ENCODE peak calls at places on chromosomes 5 and 9, in ten cellular contexts. M, T, G, I, B, W, Q, S, D and U are unnamed samples.

GRCh38 chr9:12965303-12965702 is 190.5 kb downstream of the LURAP1L start:
- DNase-seq in M (no peak), T (no peak), G (no peak), I (no peak), B (no peak), W (no peak), Q (no peak), S (no peak), D (no peak), U (no peak)

GRCh38 chr5:1110260-1110929 is 1.5 kb downstream of the SLC12A7 start:
- DNase-seq in M (no peak), T (no peak), G (no peak), I (peak), B (no peak), W (no peak), Q (no peak), S (no peak), D (no peak), U (no peak)

GRCh38 chr9:132169672-132170392 is 8.0 kb downstream of the NTNG2 start:
- DNase-seq in M (peak), T (no peak), G (peak), I (peak), B (peak), W (peak), Q (peak), S (no peak), D (peak), U (no peak)

GRCh38 chr5:7837401-7837800 is 13.5 kb downstream of the CFAP90 start:
- DNase-seq in M (no peak), T (no peak), G (no peak), I (no peak), B (no peak), W (no peak), Q (no peak), S (no peak), D (no peak), U (no peak)

GRCh38 chr9:27714388-27714787 is 141.1 kb upstream of the C9orf72 start:
- DNase-seq in M (no peak), T (no peak), G (peak), I (no peak), B (no peak), W (no peak), Q (no peak), S (no peak), D (no peak), U (no peak)

GRCh38 chr5:179343021-179343781 is 2.1 kb downstream of the ADAMTS2 start:
- DNase-seq in M (no peak), T (no peak), G (no peak), I (no peak), B (no peak), W (no peak), Q (no peak), S (no peak), D (no peak), U (no peak)

GRCh38 chr9:134284273-134284672 is 42.0 kb upstream of the RXRA start:
- DNase-seq in M (peak), T (no peak), G (no peak), I (peak), B (no peak), W (no peak), Q (no peak), S (no peak), D (no peak), U (no peak)

GRCh38 chr5:37838152-37838932 is 1.5 kb downstream of the GDNF start:
- DNase-seq in M (peak), T (no peak), G (no peak), I (no peak), B (no peak), W (no peak), Q (peak), S (no peak), D (peak), U (no peak)

GRCh38 chr5:63341442-63341841 is 620.8 kb downstream of the HTR1A start:
- DNase-seq in M (no peak), T (no peak), G (no peak), I (no peak), B (no peak), W (no peak), Q (no peak), S (no peak), D (no peak), U (no peak)

GRCh38 chr5:172334196-172334595 is 50.6 kb upstream of the UBTD2 start:
- DNase-seq in M (no peak), T (no peak), G (no peak), I (no peak), B (no peak), W (peak), Q (no peak), S (no peak), D (no peak), U (no peak)

GRCh38 chr5:173885481-173886010 is 2.6 kb upstream of the CPEB4 start:
- DNase-seq in M (no peak), T (no peak), G (no peak), I (peak), B (no peak), W (peak), Q (no peak), S (no peak), D (peak), U (no peak)

DNA sequence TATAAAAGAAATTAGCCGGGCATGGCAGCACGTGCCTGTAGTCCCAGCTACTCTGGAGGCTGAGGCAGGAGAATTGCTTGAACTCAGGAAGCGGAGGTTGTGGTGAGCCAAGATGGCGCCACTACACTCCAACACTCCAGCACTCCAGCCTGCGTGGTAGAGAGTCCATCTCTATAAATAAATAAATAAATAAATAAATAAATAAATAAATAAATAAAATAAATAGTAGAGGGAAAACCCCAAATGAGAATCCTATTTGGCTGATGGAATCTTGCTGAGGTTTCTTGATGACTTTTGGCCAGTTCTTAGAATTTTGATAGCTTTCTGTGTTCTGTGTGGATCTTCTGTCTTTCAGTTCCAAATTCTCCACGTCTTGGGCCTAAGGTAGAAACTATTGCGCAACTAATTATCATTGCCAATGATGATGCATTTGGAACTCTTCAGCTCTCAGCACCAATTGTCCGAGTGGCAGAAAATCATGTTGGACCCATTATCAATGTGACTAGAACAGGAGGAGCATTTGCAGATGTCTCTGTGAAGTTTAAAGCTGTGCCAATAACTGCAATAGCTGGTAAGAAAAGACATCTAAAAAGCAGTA is 126.9 kb downstream of the ADGRV1 start:
- DNase-seq in M (no peak), T (no peak), G (no peak), I (no peak), B (no peak), W (no peak), Q (no peak), S (no peak), D (no peak), U (no peak)
- TF ChIP-seq CTCF in M (no peak), T (no peak), G (no peak), I (no peak), B (no peak), W (no peak), Q (no peak), S (no peak), D (no peak), U (no peak)

GRCh38 chr9:20312732-20313131 is 309.6 kb downstream of the MLLT3 start:
- DNase-seq in M (no peak), T (no peak), G (peak), I (no peak), B (no peak), W (no peak), Q (no peak), S (no peak), D (no peak), U (no peak)

GRCh38 chr9:20317701-20318100 is 304.6 kb downstream of the MLLT3 start:
- DNase-seq in M (no peak), T (no peak), G (no peak), I (no peak), B (no peak), W (no peak), Q (no peak), S (peak), D (no peak), U (no peak)

GRCh38 chr9:20315672-20316071 is 306.6 kb downstream of the MLLT3 start:
- DNase-seq in M (no peak), T (no peak), G (peak), I (no peak), B (no peak), W (no peak), Q (no peak), S (no peak), D (peak), U (no peak)

GRCh38 chr9:20316372-20316771 is 305.9 kb downstream of the MLLT3 start:
- DNase-seq in M (no peak), T (no peak), G (no peak), I (no peak), B (no peak), W (no peak), Q (no peak), S (peak), D (no peak), U (no peak)

GRCh38 chr9:20314981-20315380 is 307.3 kb downstream of the MLLT3 start:
- DNase-seq in M (no peak), T (no peak), G (no peak), I (no peak), B (no peak), W (no peak), Q (no peak), S (peak), D (no peak), U (no peak)
- TF ChIP-seq CTCF in M (no peak), T (no peak), G (no peak), I (no peak), B (no peak), W (no peak), Q (no peak), S (no peak), D (no peak), U (no peak)

GRCh38 chr9:35754264-35754663 is at the start of gene MSMP:
- DNase-seq in M (no peak), T (no peak), G (no peak), I (no peak), B (no peak), W (no peak), Q (no peak), S (no peak), D (no peak), U (no peak)

GRCh38 chr9:35757527-35758275 is 3.6 kb upstream of the MSMP start:
- DNase-seq in M (no peak), T (no peak), G (peak), I (no peak), B (no peak), W (no peak), Q (no peak), S (no peak), D (no peak), U (no peak)

GRCh38 chr9:35756743-35757526 is 2.9 kb upstream of the MSMP start:
- DNase-seq in M (peak), T (no peak), G (no peak), I (peak), B (peak), W (peak), Q (peak), S (no peak), D (peak), U (no peak)

GRCh38 chr9:35755071-35755470 is 995 bp upstream of the MSMP start:
- DNase-seq in M (no peak), T (no peak), G (no peak), I (no peak), B (no peak), W (no peak), Q (no peak), S (no peak), D (no peak), U (no peak)

GRCh38 chr9:35756275-35756742 is 2.2 kb upstream of the MSMP start:
- DNase-seq in M (peak), T (no peak), G (peak), I (peak), B (no peak), W (no peak), Q (peak), S (no peak), D (peak), U (no peak)
- TF ChIP-seq CTCF in M (peak), T (peak), G (peak), I (no peak), B (peak), W (peak), Q (peak), S (peak), D (peak), U (peak)

GRCh38 chr5:54959673-54960418 is 25.5 kb downstream of the ESM1 start:
- DNase-seq in M (no peak), T (no peak), G (peak), I (peak), B (no peak), W (peak), Q (peak), S (no peak), D (no peak), U (no peak)
- TF ChIP-seq CTCF in M (no peak), T (no peak), G (peak), I (peak), B (no peak), W (peak), Q (no peak), S (peak), D (peak), U (peak)

DNA sequence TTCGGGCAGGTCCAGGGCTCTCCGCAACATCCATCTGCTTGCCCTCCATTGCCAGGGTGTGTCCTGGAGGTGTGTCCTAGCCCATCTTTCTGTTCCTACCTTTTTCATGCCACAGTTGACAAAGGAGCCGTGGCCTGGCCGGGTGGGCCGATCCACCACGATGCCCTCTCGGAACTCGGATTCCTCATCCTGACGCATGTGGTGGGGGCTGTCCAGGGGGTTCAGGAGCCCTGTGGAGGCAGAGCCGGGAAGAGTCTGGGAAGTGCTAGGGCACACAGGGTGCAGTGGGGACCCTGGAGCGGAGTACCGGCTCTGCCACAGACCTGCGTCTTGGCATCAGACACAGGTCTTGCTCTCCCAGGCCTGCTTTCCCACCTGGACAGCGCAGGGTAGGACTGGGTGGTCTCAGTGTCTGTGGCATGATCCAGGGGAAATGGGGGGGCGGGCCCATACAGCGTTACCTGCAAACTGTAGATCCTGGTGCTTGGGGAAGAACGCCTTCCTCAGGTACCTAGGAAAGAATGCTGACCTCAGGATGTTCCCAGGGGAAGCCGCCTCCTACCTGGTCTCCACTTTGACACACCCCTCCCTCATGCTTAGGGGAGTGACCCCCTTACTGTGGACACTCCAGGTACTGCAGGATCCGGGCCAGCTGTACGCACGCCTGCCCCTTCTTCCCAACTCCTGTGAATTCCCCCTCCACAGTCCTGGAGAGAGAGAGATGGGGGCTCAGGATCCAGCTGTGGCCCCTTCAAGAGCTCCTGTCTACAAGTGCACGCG is 3.5 kb downstream of the SPOUT1 start:
- DNase-seq in M (no peak), T (no peak), G (no peak), I (no peak), B (no peak), W (no peak), Q (no peak), S (no peak), D (no peak), U (no peak)
- TF ChIP-seq CTCF in M (no peak), T (no peak), G (peak), I (no peak), B (no peak), W (no peak), Q (no peak), S (no peak), D (no peak), U (peak)

DNA sequence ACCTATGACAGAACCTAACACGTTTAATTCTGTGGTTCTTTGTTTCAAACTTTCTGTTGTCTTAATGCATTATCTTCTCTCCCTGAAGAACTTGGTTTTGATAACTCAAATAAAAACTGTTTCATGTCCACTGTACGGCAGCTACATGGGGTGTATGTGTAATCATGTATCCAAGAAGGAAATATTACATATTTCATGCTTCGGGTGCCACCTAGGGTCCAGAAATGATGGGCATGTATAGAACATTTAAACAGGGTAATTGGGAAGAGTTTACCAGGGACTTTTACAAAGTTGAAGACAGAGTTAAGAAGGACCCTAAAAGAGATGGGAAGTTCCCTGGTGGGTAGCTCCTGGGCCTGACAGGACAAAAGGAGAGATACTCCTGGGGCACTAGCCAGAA is 291.3 kb downstream of the FBXL7 start:
- DNase-seq in M (no peak), T (no peak), G (no peak), I (no peak), B (no peak), W (no peak), Q (no peak), S (no peak), D (no peak), U (no peak)
- TF ChIP-seq CTCF in M (peak), T (no peak), G (no peak), I (no peak), B (no peak), W (no peak), Q (no peak), S (peak), D (peak), U (no peak)

GRCh38 chr9:31119882-31120481 is 1264.5 kb upstream of the ACO1 start:
- DNase-seq in M (no peak), T (no peak), G (peak), I (peak), B (no peak), W (peak), Q (no peak), S (no peak), D (peak), U (no peak)
- TF ChIP-seq CTCF in M (peak), T (no peak), G (peak), I (peak), B (peak), W (peak), Q (peak), S (peak), D (peak), U (peak)

DNA sequence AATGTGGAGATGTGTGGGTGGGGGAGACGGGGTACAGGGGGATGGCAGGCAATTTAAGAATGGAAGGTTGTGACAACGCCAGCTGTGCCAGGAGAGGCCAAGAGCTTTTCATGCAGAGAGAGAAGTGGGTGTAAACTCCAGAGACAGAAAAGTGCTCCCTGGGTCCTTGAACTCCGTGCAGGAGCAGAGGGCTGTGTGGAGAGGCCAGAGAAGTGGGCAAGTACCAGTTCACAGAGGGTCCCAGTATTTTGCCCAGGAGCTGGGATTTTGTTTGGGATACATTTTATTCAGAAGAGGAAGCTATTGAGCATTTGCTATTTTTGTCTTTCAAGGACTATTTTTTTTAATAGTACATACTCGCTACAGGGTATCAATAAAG is 19.5 kb upstream of the TCERG1 start:
- DNase-seq in M (no peak), T (no peak), G (no peak), I (no peak), B (no peak), W (no peak), Q (no peak), S (no peak), D (no peak), U (no peak)
- TF ChIP-seq CTCF in M (no peak), T (no peak), G (no peak), I (no peak), B (no peak), W (no peak), Q (no peak), S (no peak), D (no peak), U (no peak)

DNA sequence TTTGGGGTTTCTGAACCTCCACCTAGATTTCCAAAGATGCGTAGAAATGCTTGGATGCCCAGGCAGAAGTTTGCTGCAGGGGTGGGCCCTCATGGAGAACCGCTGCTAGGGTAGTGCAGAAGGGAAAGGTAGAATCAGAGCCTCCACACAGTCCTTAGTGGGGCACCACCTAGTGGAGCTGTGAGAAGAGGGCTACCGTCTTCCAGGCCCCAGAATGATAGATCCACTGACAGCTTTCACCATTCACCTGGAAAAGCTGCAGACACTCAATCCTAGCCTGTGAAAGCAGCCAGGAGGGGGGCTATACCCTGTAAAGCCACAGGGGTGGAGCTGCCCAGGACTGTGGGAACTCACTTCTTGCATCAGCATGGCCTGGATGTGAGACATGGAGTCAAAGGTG is 13.3 kb upstream of the HSDL2 start:
- DNase-seq in M (no peak), T (no peak), G (no peak), I (no peak), B (no peak), W (peak), Q (no peak), S (no peak), D (no peak), U (no peak)
- TF ChIP-seq CTCF in M (no peak), T (no peak), G (peak), I (no peak), B (no peak), W (peak), Q (no peak), S (peak), D (no peak), U (no peak)

GRCh38 chr9:97753364-97753763 is 56.2 kb upstream of the XPA start:
- DNase-seq in M (no peak), T (no peak), G (no peak), I (no peak), B (no peak), W (no peak), Q (no peak), S (no peak), D (no peak), U (no peak)
- TF ChIP-seq CTCF in M (no peak), T (no peak), G (no peak), I (no peak), B (no peak), W (no peak), Q (no peak), S (no peak), D (no peak), U (no peak)